ENCODE peak calls at places on chromosomes 11 and 22, in four cellular contexts. L is HCT116, U is K562, H is HepG2. Q is an unnamed sample.

GRCh38 chr11:62778441-62778840 is 7.2 kb downstream of the TAF6L start:
- DNase-seq in L (no peak), U (no peak), H (no peak), Q (no peak)

GRCh38 chr22:23904855-23905254 is 10.7 kb downstream of the MIF start:
- DNase-seq in L (no peak), U (no peak), H (no peak), Q (no peak)

GRCh38 chr11:72037554-72038311 is 39.0 kb downstream of the IL18BP start:
- DNase-seq in L (no peak), U (no peak), H (no peak), Q (no peak)

GRCh38 chr11:118068945-118069612 is 7.8 kb upstream of the TMPRSS4 start:
- DNase-seq in L (no peak), U (no peak), H (no peak), Q (no peak)

GRCh38 chr11:111684259-111684658 is 81.9 kb downstream of the PPP2R1B start:
- DNase-seq in L (no peak), U (no peak), H (no peak), Q (no peak)

GRCh38 chr11:9868641-9869040 is 204.8 kb downstream of the SWAP70 start:
- DNase-seq in L (no peak), U (no peak), H (no peak), Q (no peak)

GRCh38 chr11:35272391-35272821 is 133.4 kb downstream of the CD44 start:
- DNase-seq in L (no peak), U (no peak), H (no peak), Q (no peak)

GRCh38 chr11:47986742-47987141 is 6.4 kb downstream of the PTPRJ start:
- DNase-seq in L (peak; percentile 79), U (no peak), H (no peak), Q (no peak)

GRCh38 chr11:96426356-96427103 is 36.7 kb downstream of the JRKL start:
- DNase-seq in L (peak; percentile 19), U (peak; percentile 41), H (peak; percentile 27), Q (peak; percentile 30)

GRCh38 chr11:120547871-120548681 is 36.5 kb downstream of the GRIK4 start:
- DNase-seq in L (peak; percentile 75), U (no peak), H (peak; percentile 91), Q (no peak)

GRCh38 chr11:44376423-44376822 is 66.5 kb upstream of the ALX4 start:
- DNase-seq in L (no peak), U (no peak), H (no peak), Q (no peak)

GRCh38 chr11:35013514-35014191 is 97.2 kb downstream of the PDHX start:
- DNase-seq in L (no peak), U (no peak), H (no peak), Q (no peak)

GRCh38 chr11:101516546-101516945 is 67.3 kb downstream of the TRPC6 start:
- DNase-seq in L (no peak), U (no peak), H (no peak), Q (no peak)

GRCh38 chr11:17267576-17267975 is 9.0 kb upstream of the NUCB2 start:
- DNase-seq in L (peak; percentile 99), U (peak; percentile 13), H (no peak), Q (peak; percentile 90)

GRCh38 chr22:47401592-47401898 is 639.1 kb downstream of the TBC1D22A start:
- DNase-seq in L (no peak), U (no peak), H (no peak), Q (no peak)

GRCh38 chr11:116046127-116046526 is 541.9 kb upstream of the CADM1 start:
- DNase-seq in L (no peak), U (no peak), H (no peak), Q (no peak)

GRCh38 chr11:119218141-119218878 is 12.2 kb downstream of the CBL start:
- DNase-seq in L (peak; percentile 92), U (peak; percentile 45), H (no peak), Q (peak; percentile 94)

GRCh38 chr11:12075822-12076821 is 34.3 kb upstream of the MICAL2 start:
- DNase-seq in L (no peak), U (no peak), H (no peak), Q (no peak)

GRCh38 chr11:130897262-130898182 is 18.8 kb downstream of the SNX19 start:
- DNase-seq in L (no peak), U (no peak), H (no peak), Q (no peak)

GRCh38 chr22:39017596-39018365 is 3.1 kb upstream of the APOBEC3D start:
- DNase-seq in L (no peak), U (no peak), H (no peak), Q (no peak)

GRCh38 chr11:18540207-18541009 is 13.7 kb upstream of the TSG101 start:
- DNase-seq in L (no peak), U (no peak), H (peak; percentile 42), Q (peak; percentile 10)

GRCh38 chr11:101091781-101092180 is 37.8 kb downstream of the PGR start:
- DNase-seq in L (no peak), U (no peak), H (no peak), Q (peak; percentile 33)

GRCh38 chr11:125085301-125086081 is 22.4 kb downstream of the SLC37A2 start:
- DNase-seq in L (no peak), U (no peak), H (no peak), Q (no peak)

GRCh38 chr11:69215784-69216415 is 60.2 kb downstream of the SMIM38 start:
- DNase-seq in L (no peak), U (no peak), H (no peak), Q (no peak)

GRCh38 chr11:2287102-2287501 is 14.6 kb downstream of the C11orf21 start:
- DNase-seq in L (no peak), U (no peak), H (no peak), Q (no peak)

GRCh38 chr22:38262051-38262795 is 10.6 kb downstream of the TMEM184B start:
- DNase-seq in L (no peak), U (peak; percentile 57), H (peak; percentile 54), Q (no peak)

GRCh38 chr11:76762867-76763572 is 20.1 kb upstream of the TSKU start:
- DNase-seq in L (no peak), U (no peak), H (no peak), Q (no peak)

GRCh38 chr22:21015051-21016006 is at the start of gene P2RX6:
- DNase-seq in L (no peak), U (peak; percentile 82), H (no peak), Q (no peak)

GRCh38 chr11:18697581-18697980 is 998 bp upstream of the TMEM86A start:
- DNase-seq in L (no peak), U (no peak), H (no peak), Q (no peak)

GRCh38 chr11:16028406-16028805 is 327.9 kb downstream of the SOX6 start:
- DNase-seq in L (no peak), U (no peak), H (no peak), Q (no peak)

GRCh38 chr11:18709414-18709813 is 10.8 kb downstream of the TMEM86A start:
- DNase-seq in L (no peak), U (no peak), H (no peak), Q (no peak)

GRCh38 chr11:126072821-126073594 is 10.3 kb upstream of the CDON start:
- DNase-seq in L (no peak), U (no peak), H (no peak), Q (no peak)

DNA sequence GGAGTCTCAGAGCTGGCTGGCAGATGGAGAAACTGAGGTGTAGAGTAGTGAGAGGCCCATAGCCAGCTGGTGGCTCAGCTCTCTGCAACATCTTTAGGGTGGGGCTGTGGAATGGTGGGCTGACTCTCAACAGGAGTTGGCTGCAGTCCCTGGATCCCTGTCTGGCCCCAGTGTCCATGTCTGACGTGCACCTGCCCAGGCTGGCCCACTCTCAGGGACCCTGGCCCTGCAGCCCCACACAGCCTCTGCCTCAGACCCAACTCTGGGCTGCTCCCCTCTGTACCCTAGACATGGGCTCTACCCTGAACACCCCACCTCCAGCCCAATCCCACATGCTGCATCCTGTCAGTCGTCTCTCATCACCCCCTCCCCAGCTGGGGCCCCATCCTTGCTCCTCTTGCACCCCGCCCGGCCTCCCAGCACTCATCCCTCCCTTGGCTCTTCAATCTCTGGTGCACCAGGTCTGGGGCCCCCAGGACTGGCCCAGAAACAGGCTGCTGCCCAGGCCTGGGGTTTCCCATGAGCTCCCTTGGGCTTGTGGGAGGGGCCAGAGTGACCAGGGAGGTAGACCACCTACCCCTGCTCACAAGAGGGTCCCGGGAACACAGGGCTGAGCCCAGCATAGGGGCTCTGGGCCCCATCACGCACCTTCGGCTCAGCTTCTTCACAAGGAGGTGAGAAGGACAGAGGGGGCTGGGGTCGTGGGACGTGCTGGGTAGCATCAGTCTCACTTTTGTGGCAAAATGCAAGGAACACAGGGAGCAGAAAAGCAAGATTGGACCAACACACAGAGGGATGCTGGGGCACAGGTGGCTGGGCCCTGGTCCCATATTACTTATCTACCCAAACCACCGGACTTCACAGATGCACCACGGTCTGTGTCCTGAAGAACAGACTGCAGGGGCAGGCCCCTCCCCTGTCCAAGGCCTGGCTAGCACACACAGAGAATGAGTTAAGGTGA is 31.5 kb downstream of the ARVCF start:
- DNase-seq in L (no peak), U (no peak), H (no peak), Q (no peak)
- TF ChIP-seq TCF7L2 in L (no peak), U (no peak), H (no peak), Q (no peak)

GRCh38 chr11:64580387-64580786 is 10.6 kb upstream of the SLC22A12 start:
- DNase-seq in L (no peak), U (no peak), H (no peak), Q (no peak)

GRCh38 chr11:64571410-64572091 is 19.5 kb upstream of the SLC22A12 start:
- DNase-seq in L (no peak), U (peak; percentile 70), H (peak; percentile 28), Q (no peak)

GRCh38 chr11:64581057-64581523 is 9.9 kb upstream of the SLC22A12 start:
- DNase-seq in L (no peak), U (no peak), H (peak; percentile 41), Q (no peak)

GRCh38 chr11:64572143-64572542 is 18.9 kb upstream of the SLC22A12 start:
- DNase-seq in L (no peak), U (no peak), H (no peak), Q (no peak)

DNA sequence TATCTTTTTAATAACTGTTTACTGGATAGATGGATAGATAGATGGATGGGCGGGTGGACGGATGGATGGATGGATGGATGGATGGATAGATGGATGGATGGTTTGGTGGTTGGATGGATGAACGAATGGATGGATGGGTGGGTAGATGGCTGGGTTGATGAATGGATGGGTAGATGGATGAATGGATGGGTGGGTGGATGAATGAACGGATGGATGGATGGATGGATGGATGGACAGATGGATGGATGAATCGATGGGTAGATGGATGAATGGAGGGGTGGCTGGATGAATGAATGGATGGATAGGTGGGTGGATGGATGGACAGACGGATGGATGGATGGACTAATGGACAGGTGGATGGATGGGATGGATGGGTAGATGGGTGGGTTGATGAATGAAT is 13.8 kb upstream of the SLC22A12 start:
- DNase-seq in L (no peak), U (no peak), H (no peak), Q (no peak)
- H3K27me3 ChIP-seq in L (no peaks in the 10 kb centered on the region), U (peaks cover 14% of the 10 kb centered on the region), H (no peaks in the 10 kb centered on the region), Q (peaks cover 2% of the 10 kb centered on the region)

GRCh38 chr22:36701166-36701713 is 2.3 kb downstream of the CACNG2 start:
- DNase-seq in L (no peak), U (no peak), H (no peak), Q (no peak)
- TF ChIP-seq TCF7L2 in L (no peak), U (no peak), H (no peak), Q (no peak)

GRCh38 chr22:25992331-25992730 is 176.9 kb upstream of the SEZ6L start:
- DNase-seq in L (no peak), U (no peak), H (no peak), Q (no peak)

GRCh38 chr22:25990940-25991339 is 178.3 kb upstream of the SEZ6L start:
- DNase-seq in L (no peak), U (no peak), H (no peak), Q (no peak)

DNA sequence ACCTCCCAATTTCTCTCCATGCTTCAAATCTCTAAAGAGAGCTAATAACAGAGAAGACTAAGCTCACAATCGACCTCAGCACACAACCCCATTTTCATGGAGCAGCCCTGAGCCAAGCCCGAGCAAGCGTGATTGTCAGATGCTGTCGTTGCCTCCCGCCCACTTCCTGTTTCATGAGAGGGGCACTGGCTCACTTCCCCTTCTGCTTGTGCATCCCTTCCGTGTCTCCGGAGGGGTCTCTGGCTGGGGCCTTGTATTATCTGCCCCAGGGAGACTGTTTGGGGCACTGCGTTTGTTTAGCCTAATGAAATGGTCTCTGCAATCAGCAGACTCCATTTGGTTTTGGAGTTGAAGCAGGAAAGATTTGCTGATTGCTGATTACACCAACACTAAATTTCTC is 181.3 kb upstream of the SEZ6L start:
- DNase-seq in L (no peak), U (no peak), H (no peak), Q (no peak)
- H3K27me3 ChIP-seq in L (peaks cover 48% of the 10 kb centered on the region), U (no peaks in the 10 kb centered on the region), H (no peaks in the 10 kb centered on the region), Q (no peaks in the 10 kb centered on the region)